ENCODE peak calls at places on chromosome 18, in eight cellular contexts. O is cardiac muscle cell, E is endodermal cell, I is heart left ventricle, K is Panc1, D is mammary epithelial cell, T is dorsolateral prefrontal cortex, N is tibial nerve. S is an unnamed sample.

GRCh38 chr18:78868330-78869316 is 111.0 kb upstream of the SALL3 start:
- DNase-seq in T (no peak), N (no peak), I (no peak), E (no peak), K (no peak), O (peak; percentile 13), D (no peak), S (no peak)

GRCh38 chr18:47809420-47809819 is 121.0 kb downstream of the SMAD2 start:
- DNase-seq in I (no peak), D (no peak), O (no peak), E (no peak), T (no peak), N (no peak), K (no peak), S (no peak)

GRCh38 chr18:62324917-62325805 is at the start of gene TNFRSF11A:
- DNase-seq in D (peak; percentile 58), T (no peak), O (peak; percentile 78), N (no peak), I (peak; percentile 31), K (no peak), E (peak; percentile 93), S (no peak)

GRCh38 chr18:7830468-7830867 is 263.4 kb downstream of the PTPRM start:
- DNase-seq in O (peak; percentile 39), E (no peak), D (no peak), N (no peak), K (no peak), I (no peak), T (no peak), S (no peak)

GRCh38 chr18:78720456-78721250 is 259.0 kb upstream of the SALL3 start:
- DNase-seq in N (no peak), E (no peak), O (no peak), K (no peak), T (peak; percentile 26), D (no peak), I (no peak), S (no peak)

GRCh38 chr18:36095936-36096519 is 28.7 kb upstream of the RPRD1A start:
- DNase-seq in D (peak; percentile 56), N (no peak), I (no peak), K (peak; percentile 25), T (no peak), O (peak; percentile 63), E (no peak), S (no peak)

GRCh38 chr18:5890606-5891360 is 4.5 kb downstream of the TMEM200C start:
- DNase-seq in D (no peak), T (no peak), E (peak; percentile 87), O (peak; percentile 75), I (peak; percentile 32), K (no peak), N (no peak), S (peak; percentile 32)

GRCh38 chr18:49055787-49056186 is 105.0 kb upstream of the SMAD7 start:
- DNase-seq in T (no peak), K (no peak), O (no peak), N (peak; percentile 51), D (peak; percentile 17), I (peak; percentile 70), E (no peak), S (peak; percentile 13)

GRCh38 chr18:75049455-75049789 is 159.5 kb downstream of the PTGR3 start:
- DNase-seq in I (no peak), K (no peak), O (no peak), T (no peak), E (no peak), N (no peak), D (no peak), S (no peak)

GRCh38 chr18:78929502-78929901 is 50.1 kb upstream of the SALL3 start:
- DNase-seq in E (no peak), K (no peak), T (no peak), N (no peak), I (no peak), D (no peak), O (no peak), S (no peak)

GRCh38 chr18:48902023-48902855 is 48.5 kb downstream of the SMAD7 start:
- DNase-seq in D (peak; percentile 73), O (no peak), I (peak; percentile 90), K (no peak), T (peak; percentile 66), E (peak; percentile 39), N (peak; percentile 66), S (peak; percentile 44)

GRCh38 chr18:68520406-68521075 is 194.4 kb downstream of the TMX3 start:
- DNase-seq in D (peak; percentile 67), T (no peak), O (no peak), K (no peak), I (no peak), E (no peak), N (no peak), S (no peak)

GRCh38 chr18:23950644-23951043 is 63.9 kb upstream of the TTC39C start:
- DNase-seq in O (no peak), T (no peak), I (no peak), E (peak; percentile 21), D (no peak), N (no peak), K (no peak), S (no peak)

GRCh38 chr18:80179857-80180558 is 67.3 kb downstream of the PARD6G start:
- DNase-seq in T (no peak), E (no peak), N (no peak), I (no peak), K (no peak), O (no peak), D (peak; percentile 84), S (no peak)

GRCh38 chr18:3771121-3771971 is 321.4 kb downstream of the TGIF1 start:
- DNase-seq in D (peak; percentile 83), I (peak; percentile 85), T (peak; percentile 86), E (peak; percentile 96), O (peak; percentile 85), K (peak; percentile 38), N (peak; percentile 87), S (peak; percentile 86)

GRCh38 chr18:70047931-70048603 is 100.4 kb upstream of the CD226 start:
- DNase-seq in I (no peak), T (no peak), N (no peak), K (no peak), E (no peak), O (no peak), D (peak; percentile 83), S (no peak)

GRCh38 chr18:64734063-64734462 is 585.2 kb upstream of the LINC00305 start:
- DNase-seq in I (no peak), K (no peak), O (no peak), E (no peak), N (no peak), T (no peak), D (no peak), S (no peak)

GRCh38 chr18:57352271-57352701 is at the start of gene ST8SIA3:
- DNase-seq in E (peak; percentile 57), N (no peak), I (no peak), D (no peak), K (no peak), T (peak; percentile 38), O (peak; percentile 26), S (no peak)

GRCh38 chr18:35029103-35029502 is 12.1 kb upstream of the MAPRE2 start:
- DNase-seq in T (no peak), E (no peak), K (no peak), O (no peak), I (no peak), N (no peak), D (no peak), S (no peak)
- H3K27ac ChIP-seq in T (peak overlapping the region; percentile 56), E (no peak overlapping the region), K (no peak overlapping the region), O (no peak overlapping the region), I (no peak overlapping the region), N (peak overlapping the region; percentile 65), D (no peak overlapping the region), S (no peak overlapping the region)

GRCh38 chr18:42941860-42942259 is 173.6 kb downstream of the RIT2 start:
- DNase-seq in E (no peak), D (no peak), O (no peak), N (no peak), K (no peak), T (no peak), I (no peak), S (no peak)

GRCh38 chr18:42931501-42931900 is 184.0 kb downstream of the RIT2 start:
- DNase-seq in K (no peak), E (no peak), N (no peak), D (no peak), I (no peak), T (no peak), O (no peak), S (no peak)

GRCh38 chr18:42937434-42937833 is 178.1 kb downstream of the RIT2 start:
- DNase-seq in K (no peak), D (no peak), N (no peak), T (no peak), E (no peak), O (no peak), I (no peak), S (no peak)

DNA sequence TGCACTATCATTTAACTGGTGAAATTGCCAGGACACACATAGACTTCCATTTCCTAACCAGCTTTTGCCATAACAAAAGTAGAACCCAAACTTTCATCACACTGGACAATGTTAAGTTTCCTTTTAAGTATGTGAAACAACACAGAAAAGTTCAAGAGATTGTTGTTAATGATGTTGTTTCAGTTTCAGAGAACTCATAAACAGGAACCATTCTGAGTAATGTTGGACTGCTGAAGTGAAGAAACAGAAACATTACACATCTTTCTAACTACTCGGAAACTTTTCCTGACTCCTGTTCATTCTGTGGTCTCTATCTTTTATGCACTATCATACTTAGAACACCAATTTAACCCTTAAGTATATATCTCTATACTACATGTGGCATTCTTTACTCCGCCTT is 179.2 kb downstream of the RIT2 start:
- DNase-seq in K (no peak), E (no peak), O (no peak), I (no peak), D (no peak), N (no peak), T (no peak), S (no peak)
- H3K27ac ChIP-seq in K (no peak overlapping the region), E (no peak overlapping the region), O (no peak overlapping the region), I (no peak overlapping the region), D (no peak overlapping the region), N (no peak overlapping the region), T (no peak overlapping the region), S (no peak overlapping the region)

DNA sequence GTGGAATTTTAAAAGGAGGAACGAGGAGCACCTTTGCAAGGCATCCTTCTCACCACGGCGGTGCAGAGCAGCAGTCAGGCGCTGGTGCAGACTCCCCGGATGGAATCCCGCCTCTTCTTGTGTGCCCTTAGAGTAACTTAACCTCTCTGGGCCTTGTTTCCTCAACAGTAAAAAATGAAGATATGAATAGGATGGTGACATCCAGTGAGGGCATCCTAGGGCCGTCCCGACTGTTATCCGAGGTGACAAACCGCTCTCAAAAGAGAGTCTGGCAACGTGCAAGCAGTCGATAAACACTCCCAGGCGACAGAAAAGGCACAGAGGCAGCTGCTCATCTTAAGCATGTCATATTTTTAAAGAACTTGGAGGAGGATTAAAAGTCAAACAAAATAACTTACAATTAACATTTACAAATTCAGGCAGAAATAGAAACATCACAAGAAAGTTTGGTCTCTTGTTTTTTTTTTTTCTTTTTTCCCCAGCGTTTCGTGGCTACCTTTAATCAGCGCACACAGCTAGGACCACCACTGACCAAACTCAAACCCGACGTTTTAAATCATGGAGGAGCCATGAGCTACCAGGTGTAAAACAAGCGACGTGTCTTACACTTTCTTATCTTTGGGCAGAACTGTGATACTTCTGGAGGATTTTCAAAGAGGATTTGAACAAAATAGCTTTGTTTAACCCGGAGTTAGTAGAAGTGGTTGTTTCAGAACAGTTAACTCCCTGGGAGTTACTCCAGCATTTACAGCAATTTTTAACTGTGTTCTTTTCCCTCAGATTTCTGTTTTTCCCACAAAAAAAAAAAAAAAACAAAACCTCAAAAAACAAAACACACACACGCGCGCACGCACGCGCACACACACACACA is 2.1 kb downstream of the MBP start:
- DNase-seq in T (no peak), E (no peak), K (no peak), N (no peak), D (no peak), O (no peak), I (no peak), S (no peak)
- H3K27ac ChIP-seq in T (no peak overlapping the region), E (no peak overlapping the region), K (peak overlapping the region; percentile 97), N (peak overlapping the region; percentile 96), D (peak overlapping the region; percentile 95), O (no peak overlapping the region), I (no peak overlapping the region), S (no peak overlapping the region)

GRCh38 chr18:58966704-58967103 is 102.0 kb downstream of the ZNF532 start:
- DNase-seq in N (no peak), K (no peak), O (no peak), E (no peak), I (no peak), D (no peak), T (no peak), S (no peak)
- H3K27ac ChIP-seq in N (no peak overlapping the region), K (no peak overlapping the region), O (peak overlapping the region; percentile 85), E (no peak overlapping the region), I (no peak overlapping the region), D (no peak overlapping the region), T (peak overlapping the region; percentile 70), S (no peak overlapping the region)

S was measured in substantia nigra.